ENCODE peak calls at places on chromosomes 4 and X, in five cellular contexts. F is BE2C, S is NB4, I is dorsolateral prefrontal cortex, G is endothelial cell. K is an unnamed sample.

GRCh38 chr4:13368262-13368661 is 115.9 kb downstream of the RAB28 start:
- DNase-seq in F (no peak), I (no peak), S (peak), G (no peak), K (peak)

GRCh38 chr4:100190643-100191600 is 654 bp upstream of the DDIT4L start:
- DNase-seq in I (no peak), F (no peak), S (no peak), G (peak), K (peak)

GRCh38 chrX:40099046-40099968 is 1.5 kb upstream of the BCOR start:
- DNase-seq in G (no peak), S (peak), I (no peak), F (peak), K (no peak)

GRCh38 chr4:17544205-17544604 is 29.2 kb downstream of the CLRN2 start:
- DNase-seq in S (peak), G (no peak), I (peak), F (no peak), K (peak)

GRCh38 chr4:26298198-26298950 is 22.4 kb upstream of the RBPJ start:
- DNase-seq in G (no peak), F (no peak), I (no peak), S (no peak), K (peak)

GRCh38 chr4:4574792-4575191 is 32.9 kb upstream of the STX18 start:
- DNase-seq in F (peak), S (no peak), I (no peak), G (no peak), K (peak)

GRCh38 chrX:109886122-109886761 is 116.7 kb upstream of the TMEM164 start:
- DNase-seq in I (no peak), F (peak), G (peak), S (peak), K (peak)

GRCh38 chr4:42104521-42104920 is 47.9 kb downstream of the BEND4 start:
- DNase-seq in S (peak), I (no peak), G (no peak), F (no peak), K (peak)

GRCh38 chrX:134631404-134632346 is 26.6 kb downstream of the PLAC1 start:
- DNase-seq in G (no peak), I (no peak), S (no peak), F (peak), K (peak)

GRCh38 chr4:145839151-145839550 is 99.5 kb downstream of the ZNF827 start:
- DNase-seq in I (peak), F (no peak), G (no peak), S (no peak), K (no peak)

GRCh38 chr4:159016527-159017137 is 86.2 kb upstream of the RAPGEF2 start:
- DNase-seq in G (no peak), I (no peak), F (no peak), S (no peak), K (peak)

GRCh38 chrX:48083212-48083611 is 11.8 kb upstream of the ZNF630 start:
- DNase-seq in F (peak), I (peak), G (peak), S (peak), K (peak)

GRCh38 chr4:124053872-124054538 is 657.4 kb downstream of the SPRY1 start:
- DNase-seq in F (no peak), I (no peak), S (no peak), G (no peak), K (peak)

GRCh38 chr4:148653681-148654080 is 211.5 kb upstream of the NR3C2 start:
- DNase-seq in G (no peak), I (no peak), F (no peak), S (no peak), K (peak)

GRCh38 chrX:152632445-152633097 is 5.1 kb upstream of the GABRQ start:
- DNase-seq in F (peak), G (peak), S (peak), I (peak), K (peak)

GRCh38 chrX:638482-639131 is 8.0 kb downstream of the SHOX start:
- DNase-seq in G (no peak), S (no peak), F (no peak), I (no peak), K (no peak)

GRCh38 chrX:52426810-52427209 is 58.0 kb downstream of the XAGE2 start:
- DNase-seq in I (no peak), F (no peak), S (no peak), G (no peak), K (no peak)

GRCh38 chr4:75849459-75849858 is 52.8 kb downstream of the PPEF2 start:
- DNase-seq in S (peak), I (no peak), F (no peak), G (peak), K (peak)

GRCh38 chr4:150264595-150265141 is 186.4 kb downstream of the DCLK2 start:
- DNase-seq in G (no peak), S (no peak), F (no peak), I (no peak), K (no peak)

GRCh38 chr4:1766336-1767057 is 26.6 kb upstream of the FGFR3 start:
- DNase-seq in F (no peak), G (no peak), I (no peak), S (no peak), K (no peak)

GRCh38 chrX:63913719-63914118 is 128.7 kb upstream of the ARHGEF9 start:
- DNase-seq in S (no peak), F (no peak), G (no peak), I (no peak), K (no peak)

DNA sequence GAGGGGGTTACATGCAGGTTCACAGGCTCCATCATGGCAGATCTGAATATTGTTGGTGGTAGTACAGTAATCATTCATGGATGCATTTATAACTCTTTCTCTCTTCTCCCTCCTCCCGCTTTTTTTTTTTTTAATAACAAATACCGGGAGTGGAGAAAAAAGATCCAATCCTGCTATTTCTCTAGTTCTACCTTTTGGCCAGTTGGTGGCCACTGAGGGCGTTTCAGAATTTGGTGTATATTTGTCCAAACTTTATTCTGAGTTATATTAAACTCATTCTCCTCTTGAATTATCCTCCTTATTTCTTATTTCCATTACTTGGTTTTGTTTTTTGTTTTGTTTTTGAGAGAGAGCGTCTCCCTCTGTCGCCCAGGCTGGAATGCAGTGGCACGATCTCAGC is 74.8 kb downstream of the HMGB2 start:
- DNase-seq in S (no peak), F (no peak), I (no peak), G (no peak), K (no peak)
- TF ChIP-seq CTCF in S (no peak), F (peak), I (no peak), G (peak), K (peak)

DNA sequence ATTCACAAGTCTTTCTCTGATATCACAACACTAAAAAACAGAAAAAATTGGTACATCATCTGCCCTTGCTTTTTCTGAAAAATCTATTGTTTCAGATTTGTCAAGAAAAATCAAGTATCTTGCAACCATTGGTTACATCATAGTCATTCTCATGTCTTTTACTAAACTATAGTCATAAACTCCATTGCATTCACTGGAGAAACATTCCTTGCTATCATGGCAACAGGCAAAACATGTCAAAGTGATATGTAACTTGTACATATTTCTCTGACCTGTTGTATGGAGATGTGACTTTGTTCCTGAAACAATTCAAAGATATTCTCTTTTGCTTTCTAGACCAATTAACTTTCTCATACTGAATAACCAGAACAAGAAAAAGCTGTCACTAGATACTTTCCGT is 121.9 kb upstream of the ANK2 start:
- DNase-seq in F (no peak), G (no peak), I (no peak), S (no peak), K (peak)
- TF ChIP-seq CTCF in F (no peak), G (no peak), I (no peak), S (no peak), K (no peak)

GRCh38 chr4:189917161-189917891 is 23.3 kb upstream of the FRG1 start:
- DNase-seq in I (no peak), G (no peak), F (no peak), S (no peak), K (no peak)
- TF ChIP-seq CTCF in I (no peak), G (no peak), F (no peak), S (no peak), K (no peak)

GRCh38 chrX:13690836-13691235 is 1.9 kb downstream of the RAB9A start:
- DNase-seq in I (no peak), G (no peak), F (no peak), S (no peak), K (no peak)
- TF ChIP-seq CTCF in I (no peak), G (no peak), F (no peak), S (no peak), K (no peak)